ENCODE peak calls at places on chromosomes 16 and 17, in six cellular contexts. M is H1, R is WTC11, W is HepG2, H is K562, Y is HCT116. N is an unnamed sample.

GRCh38 chr17:49180303-49180702 is 30.1 kb downstream of the GNGT2 start:
- DNase-seq in W (peak; percentile 65), R (peak; percentile 80), Y (peak; percentile 74), H (peak; percentile 76), M (no peak), N (peak; percentile 28)

GRCh38 chr17:44995602-44996001 is 27.5 kb upstream of the C1QL1 start:
- DNase-seq in H (no peak), R (no peak), W (no peak), Y (no peak), M (no peak), N (no peak)

GRCh38 chr17:55660171-55660886 is 62.3 kb downstream of the TMEM100 start:
- DNase-seq in W (peak; percentile 9), Y (no peak), M (no peak), H (no peak), R (no peak), N (no peak)

GRCh38 chr17:18139092-18139491 is 30.5 kb downstream of the MYO15A start:
- DNase-seq in H (no peak), R (no peak), W (no peak), Y (no peak), M (no peak), N (no peak)

GRCh38 chr16:49532243-49532870 is 158.8 kb downstream of the C16orf78 start:
- DNase-seq in M (no peak), Y (no peak), H (no peak), W (no peak), R (no peak), N (no peak)

GRCh38 chr16:22358000-22358399 is 16.4 kb downstream of the CDR2 start:
- DNase-seq in W (no peak), M (no peak), R (no peak), Y (no peak), H (no peak), N (no peak)

GRCh38 chr17:31428111-31428510 is 36.6 kb downstream of the RAB11FIP4 start:
- DNase-seq in M (no peak), W (no peak), Y (no peak), R (peak; percentile 4), H (no peak), N (no peak)

GRCh38 chr17:49223168-49223516 is 7.4 kb downstream of the PHOSPHO1 start:
- DNase-seq in Y (no peak), H (no peak), R (no peak), M (no peak), W (no peak), N (no peak)

GRCh38 chr17:35087731-35088646 is 24.5 kb upstream of the RFFL start:
- DNase-seq in R (peak; percentile 50), M (no peak), H (no peak), Y (no peak), W (peak; percentile 49), N (no peak)

GRCh38 chr17:81928497-81929252 is 1.1 kb upstream of the MAFG start:
- DNase-seq in H (no peak), Y (no peak), M (no peak), R (no peak), W (no peak), N (no peak)

GRCh38 chr17:55760643-55761355 is 9.9 kb downstream of the PCTP start:
- DNase-seq in H (no peak), Y (no peak), R (no peak), W (no peak), M (no peak), N (no peak)

GRCh38 chr16:71917900-71918299 is 22.6 kb downstream of the IST1 start:
- DNase-seq in M (no peak), W (no peak), Y (no peak), R (no peak), H (no peak), N (no peak)

GRCh38 chr16:70529051-70529777 is 5.6 kb downstream of the SF3B3 start:
- DNase-seq in Y (peak; percentile 15), H (peak; percentile 33), M (no peak), W (peak; percentile 36), R (no peak), N (no peak)

GRCh38 chr16:67167588-67167987 is 2.8 kb upstream of the NOL3 start:
- DNase-seq in H (no peak), R (no peak), W (no peak), Y (no peak), M (no peak), N (no peak)

GRCh38 chr16:67170948-67171649 is 761 bp downstream of the NOL3 start:
- DNase-seq in M (no peak), H (no peak), Y (no peak), R (no peak), W (peak; percentile 45), N (no peak)

GRCh38 chr16:67169011-67169451 is 1.3 kb upstream of the NOL3 start:
- DNase-seq in H (no peak), R (peak; percentile 51), W (no peak), Y (no peak), M (no peak), N (no peak)

GRCh38 chr16:67170168-67170947 is at the start of gene NOL3:
- DNase-seq in M (no peak), H (peak; percentile 91), W (peak; percentile 87), R (peak; percentile 82), Y (no peak), N (peak; percentile 58)

GRCh38 chr16:67169642-67170167 is 633 bp upstream of the NOL3 start:
- DNase-seq in M (no peak), R (peak; percentile 93), W (peak; percentile 54), Y (no peak), H (peak; percentile 50), N (no peak)
- TF ChIP-seq ATF3 in M (no peak), R (no peak), W (no peak), Y (no peak), H (no peak), N (no peak)

GRCh38 chr16:53372942-53373871 is 61.1 kb upstream of the RBL2 start:
- DNase-seq in H (peak; percentile 39), R (peak; percentile 79), W (no peak), Y (peak; percentile 35), M (peak; percentile 38), N (no peak)
- TF ChIP-seq ATF3 in H (no peak), R (no peak), W (no peak), Y (no peak), M (no peak), N (no peak)

GRCh38 chr16:57818377-57819055 is 16.2 kb upstream of the KIFC3 start:
- DNase-seq in M (no peak), R (no peak), H (no peak), W (no peak), Y (no peak), N (no peak)

GRCh38 chr16:57817680-57818079 is 15.4 kb upstream of the KIFC3 start:
- DNase-seq in M (no peak), R (no peak), H (no peak), W (no peak), Y (no peak), N (no peak)

GRCh38 chr16:57813466-57813865 is 11.2 kb upstream of the KIFC3 start:
- DNase-seq in W (no peak), M (no peak), Y (no peak), R (no peak), H (no peak), N (no peak)

GRCh38 chr16:57814896-57815295 is 12.6 kb upstream of the KIFC3 start:
- DNase-seq in W (no peak), Y (no peak), M (no peak), H (no peak), R (no peak), N (no peak)

GRCh38 chr16:57815987-57816745 is 13.9 kb upstream of the KIFC3 start:
- DNase-seq in H (peak; percentile 33), W (no peak), Y (peak; percentile 73), R (peak; percentile 64), M (no peak), N (no peak)
- TF ChIP-seq ATF3 in H (no peak), W (no peak), Y (no peak), R (no peak), M (no peak), N (no peak)

GRCh38 chr17:75277664-75278071 is 6.6 kb upstream of the MIF4GD start:
- DNase-seq in M (no peak), R (no peak), H (peak; percentile 18), W (no peak), Y (no peak), N (no peak)
- TF ChIP-seq ATF3 in M (no peak), R (no peak), H (no peak), W (no peak), Y (no peak), N (no peak)

GRCh38 chr17:62824290-62825135 is 16.4 kb upstream of the MARCHF10 start:
- DNase-seq in H (no peak), M (peak; percentile 79), W (peak; percentile 49), R (no peak), Y (peak; percentile 56), N (no peak)
- TF ChIP-seq ATF3 in H (no peak), M (no peak), W (no peak), R (no peak), Y (no peak), N (no peak)

DNA sequence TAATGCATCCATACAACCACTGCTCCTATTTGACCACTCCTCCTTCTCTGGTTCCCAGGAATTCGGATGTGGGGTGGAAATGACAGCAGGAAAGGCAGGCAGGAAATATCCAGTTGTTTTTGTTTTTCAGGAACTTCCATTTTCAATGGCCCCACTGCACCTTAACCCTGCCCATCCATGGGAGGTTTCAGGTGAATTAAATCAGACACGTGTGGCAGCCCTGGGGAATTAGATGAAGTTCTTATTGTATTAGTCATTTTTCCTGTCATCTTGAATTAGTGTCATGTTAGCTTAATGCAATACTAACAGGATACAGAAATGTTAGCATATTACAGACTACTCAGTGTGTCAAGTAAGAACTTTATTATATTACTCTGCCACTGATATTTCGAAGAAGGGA is 146.4 kb downstream of the CHD9NB start:
- DNase-seq in R (no peak), M (no peak), W (no peak), Y (no peak), H (no peak), N (no peak)
- TF ChIP-seq ATF3 in R (no peak), M (no peak), W (no peak), Y (no peak), H (no peak), N (no peak)

DNA sequence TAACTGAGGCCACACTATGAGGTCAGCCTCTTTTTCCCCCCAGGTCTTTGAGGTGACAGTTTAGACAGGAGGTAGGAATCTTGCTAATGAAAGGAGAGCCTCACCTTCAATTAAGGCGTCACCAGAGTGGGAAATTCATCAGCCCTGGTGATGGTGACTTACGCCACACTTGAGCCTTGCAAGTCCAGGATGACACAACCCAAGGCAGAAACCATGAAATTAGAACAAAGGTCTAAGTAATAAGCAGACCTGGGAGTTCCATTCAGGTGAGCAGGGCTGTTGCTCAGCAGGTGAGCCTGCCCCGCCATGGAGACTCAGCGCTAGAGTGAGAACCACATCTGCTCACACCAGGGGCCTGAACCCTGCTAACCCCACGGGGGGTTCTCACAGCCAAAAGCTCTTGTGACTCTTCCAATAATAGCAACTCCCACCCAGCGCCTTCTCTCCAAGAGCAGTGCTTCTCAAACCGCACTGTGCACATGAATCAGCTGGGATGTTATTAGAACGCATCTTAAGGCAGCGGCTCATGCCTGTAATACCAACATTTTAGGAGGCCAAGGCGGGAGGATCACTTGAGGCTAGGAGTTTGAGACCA is 28.7 kb upstream of the KIFC3 start:
- DNase-seq in H (no peak), M (no peak), Y (no peak), W (no peak), R (no peak), N (no peak)
- TF ChIP-seq ATF3 in H (no peak), M (no peak), Y (no peak), W (no peak), R (no peak), N (no peak)

DNA sequence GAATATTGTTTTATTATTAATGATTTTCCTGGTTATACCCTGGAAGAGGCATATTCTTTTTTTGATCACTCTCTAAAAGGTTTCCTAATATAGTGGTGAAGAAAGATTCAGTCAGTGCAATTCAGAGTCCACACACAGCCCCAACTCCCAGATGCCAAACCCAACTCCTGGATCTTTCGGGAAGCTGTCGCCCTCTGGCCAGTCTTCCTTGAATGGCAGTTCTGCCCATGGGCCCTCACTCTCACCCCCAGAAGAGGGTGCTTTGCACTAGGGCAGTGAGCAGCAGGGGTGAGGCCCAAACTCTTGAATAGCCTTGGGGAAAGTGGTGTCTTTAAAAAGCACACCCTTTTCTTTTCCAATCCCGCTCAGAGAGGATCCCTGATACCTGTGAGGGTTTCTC is 11.0 kb downstream of the KRT32 start:
- DNase-seq in H (no peak), Y (no peak), M (no peak), W (peak; percentile 17), R (peak; percentile 35), N (no peak)
- TF ChIP-seq ATF3 in H (no peak), Y (no peak), M (no peak), W (no peak), R (no peak), N (no peak)

N was measured in GM12878.